ENCODE peak calls at places on chromosomes 12 and 14, in eight cellular contexts. E is CD14-positive monocyte, Z is NCI-H2081, T is AG04450, O is NCI-H1092 treated with DMSO at 0.1 percent for 48 hours, V is EL, H is adrenal gland, F is ovary. R is an unnamed sample.

GRCh38 chr12:10719482-10719881 is 3.6 kb downstream of the YBX3 start:
- DNase-seq in F (no peak), T (no peak), O (no peak), Z (no peak), V (no peak), H (no peak), E (no peak), R (no peak)

GRCh38 chr12:54593135-54593534 is 4.7 kb upstream of the PPP1R1A start:
- DNase-seq in F (no peak), T (no peak), O (no peak), Z (no peak), H (no peak), V (no peak), E (no peak), R (no peak)

GRCh38 chr12:39236994-39237393 is 205.9 kb downstream of the KIF21A start:
- DNase-seq in F (no peak), E (no peak), Z (no peak), H (no peak), O (no peak), V (no peak), T (no peak), R (no peak)

GRCh38 chr12:121538699-121539061 is 42.1 kb downstream of the KDM2B start:
- DNase-seq in T (no peak), E (no peak), O (no peak), V (peak), H (peak), F (no peak), Z (no peak), R (no peak)

GRCh38 chr14:24976599-24976998 is 73.3 kb downstream of the STXBP6 start:
- DNase-seq in F (no peak), O (no peak), T (no peak), E (no peak), V (no peak), Z (no peak), H (no peak), R (no peak)

GRCh38 chr12:113534555-113534954 is 62.9 kb upstream of the LHX5 start:
- DNase-seq in Z (no peak), T (no peak), E (no peak), V (no peak), O (no peak), F (no peak), H (no peak), R (no peak)

GRCh38 chr12:27176765-27177164 is 67.3 kb upstream of the STK38L start:
- DNase-seq in H (no peak), E (peak), F (no peak), T (no peak), O (no peak), V (peak), Z (no peak), R (no peak)

GRCh38 chr14:23154876-23155587 is 28.4 kb downstream of the SLC7A8 start:
- DNase-seq in Z (no peak), H (peak), O (no peak), F (peak), V (peak), T (peak), E (no peak), R (no peak)

GRCh38 chr14:30521899-30522736 is 36.8 kb upstream of the G2E3 start:
- DNase-seq in V (peak), E (no peak), O (peak), F (no peak), T (no peak), H (no peak), Z (peak), R (no peak)

GRCh38 chr12:118984206-118984943 is 3.0 kb downstream of the SRRM4 start:
- DNase-seq in Z (peak), E (no peak), F (no peak), V (no peak), H (no peak), T (no peak), O (peak), R (no peak)

GRCh38 chr14:35402323-35403084 is 2.0 kb downstream of the NFKBIA start:
- DNase-seq in O (no peak), T (no peak), H (peak), V (no peak), Z (no peak), E (no peak), F (no peak), R (no peak)